ENCODE peak calls at places on chromosomes 6 and 20, in nine cellular contexts. R is RWPE1, E is mammary epithelial cell, J is heart right ventricle, U is substantia nigra, G is right atrium auricular region, L is aorta, N is heart left ventricle, Z is uterus. A is an unnamed sample.

GRCh38 chr6:159691133-159691962 is 1.7 kb downstream of the SOD2 start:
- DNase-seq in L (no peak), E (peak; percentile 87), Z (no peak), R (peak; percentile 64), U (no peak), J (peak; percentile 53), N (peak; percentile 26), G (no peak), A (peak; percentile 34)

GRCh38 chr6:135540207-135540877 is 42.8 kb upstream of the AHI1 start:
- DNase-seq in N (no peak), G (no peak), J (peak; percentile 13), E (no peak), R (no peak), Z (no peak), U (no peak), L (no peak), A (no peak)

GRCh38 chr20:59565768-59566461 is 38.4 kb upstream of the PHACTR3 start:
- DNase-seq in E (no peak), L (no peak), N (no peak), U (peak; percentile 23), J (no peak), G (no peak), R (no peak), Z (no peak), A (no peak)

GRCh38 chr6:9711313-9711712 is 703.6 kb downstream of the TFAP2A start:
- DNase-seq in R (no peak), U (no peak), Z (no peak), G (no peak), J (no peak), L (no peak), N (no peak), E (no peak), A (no peak)

GRCh38 chr6:35044145-35044745 is 96.9 kb downstream of the TCP11 start:
- DNase-seq in G (no peak), R (no peak), E (peak; percentile 37), U (peak; percentile 24), J (no peak), N (peak; percentile 51), Z (no peak), L (no peak), A (no peak)

GRCh38 chr20:3563548-3564177 is 92.8 kb downstream of the ATRN start:
- DNase-seq in G (no peak), E (peak; percentile 39), U (no peak), L (no peak), N (no peak), R (peak; percentile 33), Z (no peak), J (no peak), A (no peak)

GRCh38 chr6:1849686-1850580 is 240.2 kb downstream of the FOXC1 start:
- DNase-seq in G (no peak), N (no peak), Z (no peak), R (no peak), U (no peak), L (no peak), E (no peak), J (no peak), A (no peak)

GRCh38 chr6:137823826-137824501 is 43.1 kb upstream of the TNFAIP3 start:
- DNase-seq in R (no peak), E (peak; percentile 95), N (no peak), G (peak; percentile 88), Z (no peak), U (peak; percentile 28), J (peak; percentile 29), L (peak; percentile 55), A (peak; percentile 41)

GRCh38 chr6:137248702-137249101 is 29.5 kb upstream of the IFNGR1 start:
- DNase-seq in U (no peak), G (no peak), Z (no peak), R (no peak), E (no peak), N (no peak), L (no peak), J (no peak), A (no peak)

GRCh38 chr20:63116412-63117106 is 99.4 kb downstream of the YTHDF1 start:
- DNase-seq in R (peak; percentile 80), J (no peak), N (no peak), L (no peak), E (no peak), G (no peak), U (peak; percentile 76), Z (no peak), A (no peak)

GRCh38 chr6:169084067-169084466 is 169.6 kb downstream of the THBS2 start:
- DNase-seq in G (no peak), Z (no peak), N (no peak), J (no peak), R (no peak), U (no peak), L (no peak), E (no peak), A (no peak)
- H3K27ac ChIP-seq in G (no peak overlapping the region), Z (no peak overlapping the region), N (no peak overlapping the region), J (no peak overlapping the region), R (no peak overlapping the region), U (no peak overlapping the region), L (no peak overlapping the region), E (no peak overlapping the region), A (no peak overlapping the region)

DNA sequence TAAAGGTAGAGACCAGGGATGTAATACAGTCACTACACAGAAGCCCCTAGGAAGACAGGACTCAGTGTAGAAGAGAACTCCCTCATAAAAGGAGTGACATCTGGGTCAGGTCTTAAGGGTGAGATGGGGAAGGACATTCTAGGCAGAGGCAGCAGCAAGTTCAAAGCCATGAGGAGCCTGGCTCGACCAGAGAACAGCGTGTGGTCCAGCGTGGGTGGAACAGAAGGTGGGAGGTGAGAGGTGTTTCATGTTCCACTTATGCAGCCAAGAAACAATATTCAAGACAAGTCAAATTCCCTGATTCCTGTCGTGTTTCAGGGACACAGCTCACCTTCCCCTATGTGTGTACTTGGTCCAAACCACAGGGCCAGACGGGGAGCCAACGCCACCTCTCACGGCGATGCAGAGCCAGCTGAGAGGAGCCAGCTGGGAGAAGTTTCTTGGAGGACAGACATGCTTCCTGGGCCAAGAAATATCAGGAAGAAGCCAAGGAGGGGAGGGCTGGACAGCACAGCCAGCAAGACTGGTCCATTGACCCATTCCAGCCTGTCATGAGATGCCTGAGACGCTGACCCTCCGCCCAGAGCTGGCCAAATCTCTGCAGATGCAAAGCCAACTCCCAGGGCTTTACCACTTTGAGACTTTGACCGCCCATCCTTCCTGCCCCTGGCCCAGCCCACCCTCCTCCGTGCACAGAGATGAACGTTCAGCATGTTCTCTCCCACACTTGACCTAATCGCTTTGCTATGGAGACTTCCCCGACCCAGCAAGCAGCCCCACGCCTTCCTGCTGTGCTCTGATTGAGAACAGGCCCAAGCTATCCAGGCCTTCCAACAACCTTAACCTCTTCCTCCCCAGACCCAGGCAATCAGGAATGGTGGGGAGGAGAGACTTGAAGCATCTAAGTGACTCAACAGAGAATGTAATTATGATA is 113.8 kb downstream of the PRND start:
- DNase-seq in R (no peak), N (peak; percentile 58), E (no peak), J (peak; percentile 60), L (peak; percentile 77), Z (peak; percentile 86), U (peak; percentile 22), G (peak; percentile 70), A (no peak)
- H3K27ac ChIP-seq in R (no peak overlapping the region), N (no peak overlapping the region), E (no peak overlapping the region), J (no peak overlapping the region), L (peak overlapping the region; percentile 39), Z (peak overlapping the region; percentile 70), U (no peak overlapping the region), G (no peak overlapping the region), A (no peak overlapping the region)

DNA sequence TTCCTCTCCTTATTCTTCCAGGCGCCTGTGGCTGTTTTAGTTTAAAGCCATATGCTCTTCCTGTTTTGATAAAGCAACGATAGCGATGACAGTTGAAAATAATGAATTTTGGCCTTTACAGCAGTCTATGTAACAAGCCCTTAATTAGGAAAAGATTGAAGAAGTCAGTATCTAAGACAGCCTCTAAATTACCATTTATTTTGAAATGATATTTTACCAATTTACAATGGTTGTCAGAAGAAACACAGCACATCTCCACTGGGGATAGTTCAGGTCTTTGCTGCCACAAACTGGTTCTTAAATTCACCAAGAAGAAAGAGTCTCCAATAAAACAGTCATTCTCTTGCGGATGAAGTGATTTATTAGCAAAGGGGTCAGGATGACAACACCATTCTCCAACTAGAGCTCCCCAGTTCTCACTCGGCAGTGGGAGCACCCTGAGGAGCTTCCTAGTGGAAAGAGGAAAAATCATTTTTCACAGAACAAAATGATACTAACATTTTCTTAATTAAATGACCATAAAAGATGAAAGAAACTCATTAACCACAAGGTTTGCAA is 21.4 kb downstream of the UBE3D start:
- DNase-seq in G (no peak), U (no peak), E (no peak), L (no peak), Z (no peak), N (no peak), J (no peak), R (no peak), A (no peak)
- H3K27ac ChIP-seq in G (no peak overlapping the region), U (no peak overlapping the region), E (no peak overlapping the region), L (no peak overlapping the region), Z (no peak overlapping the region), N (no peak overlapping the region), J (no peak overlapping the region), R (no peak overlapping the region), A (no peak overlapping the region)

GRCh38 chr6:100172322-100172713 is 178.3 kb upstream of the MCHR2 start:
- DNase-seq in E (no peak), G (no peak), L (no peak), N (no peak), R (no peak), Z (no peak), J (no peak), U (no peak), A (no peak)

GRCh38 chr6:100167585-100167984 is 173.6 kb upstream of the MCHR2 start:
- DNase-seq in J (no peak), R (no peak), Z (no peak), U (no peak), G (no peak), L (no peak), N (no peak), E (no peak), A (no peak)

GRCh38 chr6:100173211-100173610 is 179.2 kb upstream of the MCHR2 start:
- DNase-seq in G (no peak), E (no peak), J (no peak), Z (no peak), R (no peak), L (no peak), U (no peak), N (no peak), A (no peak)

GRCh38 chr6:100175814-100176275 is 181.8 kb upstream of the MCHR2 start:
- DNase-seq in L (no peak), Z (no peak), N (no peak), J (no peak), R (peak; percentile 3), U (no peak), G (no peak), E (peak; percentile 52), A (no peak)

DNA sequence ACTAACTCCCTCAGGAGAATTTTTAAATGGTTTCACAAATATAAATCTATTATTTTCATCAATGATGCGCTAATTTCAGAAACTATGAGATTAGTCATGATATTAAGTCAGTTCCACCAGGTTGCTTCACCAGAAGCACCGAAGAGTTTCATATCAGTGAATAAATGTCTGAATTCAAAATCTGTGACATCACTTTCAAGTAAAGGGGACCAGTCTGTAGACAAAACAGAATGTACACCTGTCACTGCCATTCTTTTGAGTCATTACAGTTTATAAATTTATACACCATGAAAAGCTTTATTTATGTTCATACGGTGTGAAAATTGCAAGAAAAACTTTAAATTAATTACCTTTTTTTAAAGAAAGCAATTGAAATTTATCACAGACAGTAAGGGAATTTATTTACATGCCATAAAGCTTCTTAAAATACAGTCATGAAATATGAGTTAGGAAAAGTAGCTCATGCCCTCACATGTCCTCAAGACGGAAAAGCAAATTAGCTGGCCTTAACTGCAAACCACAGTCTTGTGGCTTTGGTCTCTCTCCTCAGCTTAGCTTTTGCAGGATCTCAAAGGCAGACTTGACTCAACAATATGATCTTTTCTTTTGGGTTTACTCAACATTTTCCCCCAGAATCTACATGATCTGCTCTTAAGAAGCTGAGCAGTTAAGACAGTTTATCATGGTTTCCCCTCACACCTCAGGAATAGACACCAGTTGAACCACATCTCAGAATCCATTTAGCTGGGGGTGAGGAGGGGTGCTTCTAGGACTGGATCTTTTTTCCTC is 177.7 kb upstream of the MCHR2 start:
- DNase-seq in N (no peak), L (no peak), G (no peak), R (no peak), Z (no peak), E (peak; percentile 90), U (no peak), J (no peak), A (peak; percentile 45)
- H3K27ac ChIP-seq in N (no peak overlapping the region), L (no peak overlapping the region), G (no peak overlapping the region), R (no peak overlapping the region), Z (no peak overlapping the region), E (no peak overlapping the region), U (no peak overlapping the region), J (no peak overlapping the region), A (peak overlapping the region; percentile 26)

A was measured in epithelial cell of prostate.